ENCODE peak calls at places on chromosome X, in seven cellular contexts. I, H, W, R, Q, Z and U are unnamed samples.

GRCh38 chrX:154354516-154354915 is 19.9 kb downstream of the FLNA start:
- DNase-seq in I (no peak), H (no peak), W (no peak), R (no peak), Q (no peak), Z (no peak), U (no peak)

GRCh38 chrX:133083899-133084298 is 13.0 kb downstream of the USP26 start:
- DNase-seq in I (no peak), H (no peak), W (no peak), R (no peak), Q (no peak), Z (no peak), U (no peak)

GRCh38 chrX:103883533-103883932 is 51.5 kb upstream of the RAB9B start:
- DNase-seq in I (no peak), H (no peak), W (no peak), R (no peak), Q (no peak), Z (peak), U (no peak)

GRCh38 chrX:10017866-10018265 is 50.7 kb downstream of the CLDN34 start:
- DNase-seq in I (no peak), H (no peak), W (no peak), R (no peak), Q (no peak), Z (peak), U (no peak)

GRCh38 chrX:138748480-138748879 is 37.0 kb upstream of the FGF13 start:
- DNase-seq in I (no peak), H (no peak), W (no peak), R (no peak), Q (no peak), Z (no peak), U (no peak)

GRCh38 chrX:12496343-12496742 is 294.9 kb upstream of the PRPS2 start:
- DNase-seq in I (no peak), H (no peak), W (no peak), R (no peak), Q (no peak), Z (no peak), U (no peak)

GRCh38 chrX:12149670-12150407 is 11.6 kb downstream of the FRMPD4 start:
- DNase-seq in I (no peak), H (no peak), W (no peak), R (no peak), Q (no peak), Z (no peak), U (no peak)

GRCh38 chrX:77640702-77641101 is 145.3 kb downstream of the ATRX start:
- DNase-seq in I (no peak), H (no peak), W (no peak), R (no peak), Q (no peak), Z (no peak), U (no peak)

GRCh38 chrX:81202413-81202794 is 502 bp downstream of the SH3BGRL start:
- DNase-seq in I (no peak), H (peak), W (no peak), R (no peak), Q (no peak), Z (no peak), U (no peak)

GRCh38 chrX:99914676-99915075 is 495.4 kb downstream of the PCDH19 start:
- DNase-seq in I (no peak), H (no peak), W (no peak), R (no peak), Q (no peak), Z (no peak), U (no peak)

GRCh38 chrX:71616672-71617529 is 1.4 kb downstream of the CXCR3 start:
- DNase-seq in I (no peak), H (no peak), W (no peak), R (peak), Q (no peak), Z (no peak), U (no peak)

GRCh38 chrX:71128166-71128833 is 9.9 kb downstream of the MED12 start:
- DNase-seq in I (no peak), H (no peak), W (no peak), R (no peak), Q (no peak), Z (peak), U (no peak)

GRCh38 chrX:72306851-72307645 is 1.3 kb upstream of the CITED1 start:
- DNase-seq in I (peak), H (no peak), W (no peak), R (peak), Q (peak), Z (peak), U (no peak)

GRCh38 chrX:70262952-70263567 is 3.1 kb upstream of the P2RY4 start:
- DNase-seq in I (no peak), H (no peak), W (peak), R (peak), Q (peak), Z (peak), U (peak)

GRCh38 chrX:7068939-7069367 is 78.6 kb upstream of the STS start:
- DNase-seq in I (no peak), H (no peak), W (no peak), R (no peak), Q (no peak), Z (no peak), U (no peak)

GRCh38 chrX:108516184-108516583 is 76.5 kb downstream of the COL4A5 start:
- DNase-seq in I (no peak), H (no peak), W (no peak), R (no peak), Q (no peak), Z (no peak), U (no peak)

GRCh38 chrX:134236690-134237362 is at the start of gene CCDC160:
- DNase-seq in I (peak), H (no peak), W (peak), R (peak), Q (peak), Z (peak), U (no peak)

GRCh38 chrX:119468186-119468929 is at the start of gene SLC25A5:
- DNase-seq in I (peak), H (peak), W (peak), R (peak), Q (peak), Z (peak), U (peak)

GRCh38 chrX:10833299-10834169 is 213.1 kb upstream of the MID1 start:
- DNase-seq in I (no peak), H (no peak), W (peak), R (no peak), Q (peak), Z (peak), U (peak)

GRCh38 chrX:56233682-56234081 is 1.5 kb downstream of the KLF8 start:
- DNase-seq in I (peak), H (peak), W (peak), R (peak), Q (peak), Z (peak), U (no peak)

GRCh38 chrX:12770440-12770839 is 20.8 kb upstream of the PRPS2 start:
- DNase-seq in I (no peak), H (peak), W (no peak), R (no peak), Q (no peak), Z (no peak), U (no peak)

GRCh38 chrX:73182502-73183114 is 32.0 kb downstream of the NAP1L2 start:
- DNase-seq in I (no peak), H (no peak), W (no peak), R (no peak), Q (no peak), Z (no peak), U (no peak)

GRCh38 chrX:107442914-107443527 is 6.4 kb upstream of the FRMPD3 start:
- DNase-seq in I (no peak), H (no peak), W (no peak), R (no peak), Q (no peak), Z (no peak), U (no peak)

GRCh38 chrX:13364230-13364629 is 44.4 kb upstream of the ATXN3L start:
- DNase-seq in I (no peak), H (no peak), W (no peak), R (no peak), Q (no peak), Z (no peak), U (no peak)

GRCh38 chrX:42694260-42694815 is 83.6 kb downstream of the PPP1R2C start:
- DNase-seq in I (peak), H (no peak), W (no peak), R (no peak), Q (no peak), Z (no peak), U (no peak)

GRCh38 chrX:30888526-30889146 is 418 bp downstream of the TAB3 start:
- DNase-seq in I (no peak), H (no peak), W (no peak), R (no peak), Q (no peak), Z (peak), U (no peak)

GRCh38 chrX:3204606-3205005 is 141.8 kb downstream of the MXRA5 start:
- DNase-seq in I (no peak), H (no peak), W (no peak), R (no peak), Q (no peak), Z (no peak), U (no peak)

GRCh38 chrX:150575415-150575814 is 7.0 kb downstream of the MTM1 start:
- DNase-seq in I (no peak), H (no peak), W (no peak), R (no peak), Q (no peak), Z (peak), U (no peak)

GRCh38 chrX:7131621-7132020 is 15.9 kb upstream of the STS start:
- DNase-seq in I (no peak), H (no peak), W (no peak), R (no peak), Q (no peak), Z (no peak), U (no peak)

GRCh38 chrX:24760601-24761000 is 66.9 kb downstream of the POLA1 start:
- DNase-seq in I (no peak), H (no peak), W (no peak), R (no peak), Q (no peak), Z (no peak), U (no peak)